ENCODE peak calls at places on chromosome 15, in five cellular contexts. One of them, this sample, is unnamed.

GRCh38 chr15:86624261-86625036 is 544.8 kb downstream of the AGBL1 start:
- DNase-seq in SK-N-SH: peak
- DNase-seq in H1: peak
- DNase-seq in GM12878: no peak
- DNase-seq in GM12891: no peak
- DNase-seq in this sample: no peak

GRCh38 chr15:66085128-66085527 is 168.4 kb downstream of the MEGF11 start:
- DNase-seq in SK-N-SH: no peak
- DNase-seq in H1: no peak
- DNase-seq in GM12878: no peak
- DNase-seq in GM12891: no peak
- DNase-seq in this sample: no peak

GRCh38 chr15:98083203-98083910 is 122.9 kb downstream of the ARRDC4 start:
- DNase-seq in SK-N-SH: no peak
- DNase-seq in H1: no peak
- DNase-seq in GM12878: no peak
- DNase-seq in GM12891: no peak
- DNase-seq in this sample: no peak

GRCh38 chr15:63344737-63345390 is 36.8 kb downstream of the CA12 start:
- DNase-seq in SK-N-SH: no peak
- DNase-seq in H1: no peak
- DNase-seq in GM12878: no peak
- DNase-seq in GM12891: no peak
- DNase-seq in this sample: no peak

GRCh38 chr15:92843819-92844218 is 56.3 kb upstream of the CHD2 start:
- DNase-seq in SK-N-SH: no peak
- DNase-seq in H1: no peak
- DNase-seq in GM12878: no peak
- DNase-seq in GM12891: no peak
- DNase-seq in this sample: no peak

GRCh38 chr15:55241895-55242294 is 45.2 kb upstream of the RSL24D1 start:
- DNase-seq in SK-N-SH: no peak
- DNase-seq in H1: no peak
- DNase-seq in GM12878: no peak
- DNase-seq in GM12891: no peak
- DNase-seq in this sample: no peak

GRCh38 chr15:66723826-66724731 is 22.0 kb downstream of the SMAD6 start:
- DNase-seq in SK-N-SH: no peak
- DNase-seq in H1: no peak
- DNase-seq in GM12878: no peak
- DNase-seq in GM12891: no peak
- DNase-seq in this sample: no peak

GRCh38 chr15:26870346-26870745 is 3.5 kb downstream of the GABRA5 start:
- DNase-seq in SK-N-SH: no peak
- DNase-seq in H1: no peak
- DNase-seq in GM12878: no peak
- DNase-seq in GM12891: no peak
- DNase-seq in this sample: no peak

GRCh38 chr15:57220220-57220619 is 156.1 kb upstream of the CGNL1 start:
- DNase-seq in SK-N-SH: peak
- DNase-seq in H1: no peak
- DNase-seq in GM12878: no peak
- DNase-seq in GM12891: no peak
- DNase-seq in this sample: no peak

GRCh38 chr15:50415752-50416404 is 8.3 kb upstream of the USP8 start:
- DNase-seq in SK-N-SH: no peak
- DNase-seq in H1: no peak
- DNase-seq in GM12878: no peak
- DNase-seq in GM12891: no peak
- DNase-seq in this sample: no peak

GRCh38 chr15:59456114-59456513 is 18.1 kb downstream of the FAM81A start:
- DNase-seq in SK-N-SH: no peak
- DNase-seq in H1: no peak
- DNase-seq in GM12878: no peak
- DNase-seq in GM12891: no peak
- DNase-seq in this sample: no peak

GRCh38 chr15:22846073-22846472 is 7.6 kb downstream of the NIPA2 start:
- DNase-seq in SK-N-SH: peak
- DNase-seq in H1: no peak
- DNase-seq in GM12878: no peak
- DNase-seq in GM12891: no peak
- DNase-seq in this sample: no peak

GRCh38 chr15:54576303-54576935 is 598.2 kb downstream of the UNC13C start:
- DNase-seq in SK-N-SH: no peak
- DNase-seq in H1: no peak
- DNase-seq in GM12878: no peak
- DNase-seq in GM12891: no peak
- DNase-seq in this sample: no peak

GRCh38 chr15:43277231-43277823 is 10.6 kb upstream of the TGM5 start:
- DNase-seq in SK-N-SH: no peak
- DNase-seq in H1: no peak
- DNase-seq in GM12878: no peak
- DNase-seq in GM12891: no peak
- DNase-seq in this sample: no peak

GRCh38 chr15:67296188-67296587 is 41.6 kb downstream of the IQCH start:
- DNase-seq in SK-N-SH: no peak
- DNase-seq in H1: no peak
- DNase-seq in GM12878: no peak
- DNase-seq in GM12891: no peak
- DNase-seq in this sample: no peak

GRCh38 chr15:65839985-65840384 is 29.3 kb upstream of the RAB11A start:
- DNase-seq in SK-N-SH: no peak
- DNase-seq in H1: no peak
- DNase-seq in GM12878: no peak
- DNase-seq in GM12891: no peak
- DNase-seq in this sample: no peak

GRCh38 chr15:92906563-92907081 is 6.5 kb downstream of the CHD2 start:
- DNase-seq in SK-N-SH: no peak
- DNase-seq in H1: no peak
- DNase-seq in GM12878: no peak
- DNase-seq in GM12891: no peak
- DNase-seq in this sample: no peak

GRCh38 chr15:39025881-39026280 is 461.3 kb upstream of the RASGRP1 start:
- DNase-seq in SK-N-SH: no peak
- DNase-seq in H1: no peak
- DNase-seq in GM12878: no peak
- DNase-seq in GM12891: no peak
- DNase-seq in this sample: no peak

GRCh38 chr15:48798319-48798718 is 12.6 kb downstream of the CEP152 start:
- DNase-seq in SK-N-SH: peak
- DNase-seq in H1: no peak
- DNase-seq in GM12878: no peak
- DNase-seq in GM12891: no peak
- DNase-seq in this sample: no peak

GRCh38 chr15:48795901-48796300 is 15.0 kb downstream of the CEP152 start:
- DNase-seq in SK-N-SH: no peak
- DNase-seq in H1: no peak
- DNase-seq in GM12878: no peak
- DNase-seq in GM12891: no peak
- DNase-seq in this sample: no peak

GRCh38 chr15:48796930-48797329 is 13.9 kb downstream of the CEP152 start:
- DNase-seq in SK-N-SH: no peak
- DNase-seq in H1: no peak
- DNase-seq in GM12878: peak
- DNase-seq in GM12891: no peak
- DNase-seq in this sample: no peak

GRCh38 chr15:48796521-48796920 is 14.3 kb downstream of the CEP152 start:
- DNase-seq in SK-N-SH: no peak
- DNase-seq in H1: no peak
- DNase-seq in GM12878: no peak
- DNase-seq in GM12891: no peak
- DNase-seq in this sample: no peak

DNA sequence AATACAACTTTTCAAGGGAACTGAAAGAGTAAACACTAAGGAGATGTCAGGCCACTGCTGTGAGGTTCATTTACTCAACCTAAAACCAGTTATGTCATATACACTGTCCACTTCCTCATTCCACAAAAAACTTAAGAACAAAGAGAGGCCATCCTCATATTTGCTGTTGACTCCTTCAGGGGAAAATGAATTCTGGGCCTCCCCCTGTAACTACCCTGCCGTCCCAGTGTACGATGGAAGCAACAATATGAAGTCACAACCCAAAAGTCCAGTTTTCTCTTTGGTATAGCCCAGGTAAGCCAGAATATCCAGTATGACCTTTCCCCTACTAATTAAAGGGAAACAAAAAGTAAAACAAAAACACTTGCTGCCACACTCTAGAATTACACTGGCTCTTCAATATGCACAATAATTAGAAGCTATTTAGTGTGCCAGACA is 16.2 kb downstream of the CEP152 start:
- DNase-seq in SK-N-SH: no peak
- DNase-seq in H1: no peak
- DNase-seq in GM12878: peak
- DNase-seq in GM12891: no peak
- DNase-seq in this sample: peak
- TF ChIP-seq TAF1 in SK-N-SH: no peak
- TF ChIP-seq TAF1 in H1: no peak
- TF ChIP-seq TAF1 in GM12878: peak
- TF ChIP-seq TAF1 in GM12891: no peak
- TF ChIP-seq TAF1 in this sample: no peak

GRCh38 chr15:34802803-34803395 is 7.5 kb upstream of the ACTC1 start:
- DNase-seq in SK-N-SH: no peak
- DNase-seq in H1: no peak
- DNase-seq in GM12878: no peak
- DNase-seq in GM12891: no peak
- DNase-seq in this sample: no peak

GRCh38 chr15:34796847-34797246 is 1.5 kb upstream of the ACTC1 start:
- DNase-seq in SK-N-SH: no peak
- DNase-seq in H1: no peak
- DNase-seq in GM12878: no peak
- DNase-seq in GM12891: no peak
- DNase-seq in this sample: no peak

GRCh38 chr15:34799825-34800168 is 4.4 kb upstream of the ACTC1 start:
- DNase-seq in SK-N-SH: no peak
- DNase-seq in H1: no peak
- DNase-seq in GM12878: no peak
- DNase-seq in GM12891: no peak
- DNase-seq in this sample: no peak

GRCh38 chr15:34802371-34802770 is 7.0 kb upstream of the ACTC1 start:
- DNase-seq in SK-N-SH: no peak
- DNase-seq in H1: no peak
- DNase-seq in GM12878: no peak
- DNase-seq in GM12891: no peak
- DNase-seq in this sample: no peak

DNA sequence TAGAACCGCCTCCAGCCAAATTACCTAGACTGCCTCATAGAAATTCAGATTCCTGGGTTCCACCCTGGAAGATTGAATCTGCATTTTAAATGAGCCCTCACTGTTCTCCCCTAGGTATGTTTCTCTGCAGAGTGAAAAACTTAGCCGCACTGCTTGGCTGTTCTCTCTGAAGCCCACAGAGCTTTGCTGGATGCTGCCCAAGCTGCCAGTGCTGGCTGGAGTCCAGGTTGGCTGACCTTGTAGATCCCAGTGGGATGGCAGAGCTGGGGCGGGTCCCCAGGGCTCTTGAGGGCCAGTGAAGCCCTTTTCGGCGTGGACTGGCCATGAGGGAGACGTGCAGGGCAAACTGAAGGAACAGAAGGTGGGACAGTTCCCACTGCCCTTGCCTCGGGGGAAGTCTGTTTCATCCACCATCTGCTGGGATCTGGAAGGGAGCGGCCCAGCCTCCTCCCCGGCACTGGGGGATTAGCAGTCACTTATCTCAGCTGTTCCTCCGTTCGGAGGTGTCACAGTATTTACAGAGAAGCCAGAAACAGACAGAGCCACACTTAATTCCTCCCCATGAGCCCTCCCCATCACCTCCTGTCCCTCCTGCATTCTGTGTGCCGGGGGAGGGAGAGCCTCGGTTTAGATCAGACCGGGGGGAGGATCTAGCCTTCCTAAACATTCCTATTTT is 3.9 kb upstream of the ACTC1 start:
- DNase-seq in SK-N-SH: peak
- DNase-seq in H1: no peak
- DNase-seq in GM12878: no peak
- DNase-seq in GM12891: no peak
- DNase-seq in this sample: no peak
- TF ChIP-seq TAF1 in SK-N-SH: no peak
- TF ChIP-seq TAF1 in H1: no peak
- TF ChIP-seq TAF1 in GM12878: no peak
- TF ChIP-seq TAF1 in GM12891: no peak
- TF ChIP-seq TAF1 in this sample: no peak

DNA sequence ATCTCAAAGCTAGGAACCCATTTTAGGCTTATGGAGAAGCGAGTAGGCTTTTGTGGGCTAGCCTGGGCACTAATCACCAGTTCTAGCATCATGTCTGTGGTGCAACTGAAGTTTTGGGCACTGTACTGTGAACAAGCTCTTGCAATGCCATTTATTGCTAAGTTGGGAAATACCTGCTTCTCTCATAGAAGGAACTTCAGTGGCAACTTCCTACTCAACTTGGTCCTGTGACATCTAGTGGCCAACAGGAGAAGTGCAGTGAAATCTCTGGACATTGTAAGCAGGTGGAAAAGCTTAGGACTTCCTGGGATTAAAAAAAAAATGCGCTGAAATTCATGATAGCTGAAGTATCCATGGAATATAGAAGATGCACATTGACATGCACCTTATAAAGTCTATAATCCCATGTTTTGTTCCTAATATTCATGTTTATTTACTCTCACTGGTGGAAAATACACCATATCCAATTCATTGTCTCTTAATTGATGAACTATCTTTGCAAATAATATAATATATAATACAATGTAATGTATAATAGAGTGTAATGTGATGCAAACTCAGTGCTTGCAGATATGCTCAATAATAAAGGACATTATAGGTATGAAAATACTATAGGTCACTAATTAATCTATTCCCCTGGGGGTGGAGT is 6.5 kb upstream of the ALDH1A3 start:
- DNase-seq in SK-N-SH: peak
- DNase-seq in H1: no peak
- DNase-seq in GM12878: peak
- DNase-seq in GM12891: peak
- DNase-seq in this sample: peak
- TF ChIP-seq TAF1 in SK-N-SH: no peak
- TF ChIP-seq TAF1 in H1: no peak
- TF ChIP-seq TAF1 in GM12878: no peak
- TF ChIP-seq TAF1 in GM12891: no peak
- TF ChIP-seq TAF1 in this sample: no peak

DNA sequence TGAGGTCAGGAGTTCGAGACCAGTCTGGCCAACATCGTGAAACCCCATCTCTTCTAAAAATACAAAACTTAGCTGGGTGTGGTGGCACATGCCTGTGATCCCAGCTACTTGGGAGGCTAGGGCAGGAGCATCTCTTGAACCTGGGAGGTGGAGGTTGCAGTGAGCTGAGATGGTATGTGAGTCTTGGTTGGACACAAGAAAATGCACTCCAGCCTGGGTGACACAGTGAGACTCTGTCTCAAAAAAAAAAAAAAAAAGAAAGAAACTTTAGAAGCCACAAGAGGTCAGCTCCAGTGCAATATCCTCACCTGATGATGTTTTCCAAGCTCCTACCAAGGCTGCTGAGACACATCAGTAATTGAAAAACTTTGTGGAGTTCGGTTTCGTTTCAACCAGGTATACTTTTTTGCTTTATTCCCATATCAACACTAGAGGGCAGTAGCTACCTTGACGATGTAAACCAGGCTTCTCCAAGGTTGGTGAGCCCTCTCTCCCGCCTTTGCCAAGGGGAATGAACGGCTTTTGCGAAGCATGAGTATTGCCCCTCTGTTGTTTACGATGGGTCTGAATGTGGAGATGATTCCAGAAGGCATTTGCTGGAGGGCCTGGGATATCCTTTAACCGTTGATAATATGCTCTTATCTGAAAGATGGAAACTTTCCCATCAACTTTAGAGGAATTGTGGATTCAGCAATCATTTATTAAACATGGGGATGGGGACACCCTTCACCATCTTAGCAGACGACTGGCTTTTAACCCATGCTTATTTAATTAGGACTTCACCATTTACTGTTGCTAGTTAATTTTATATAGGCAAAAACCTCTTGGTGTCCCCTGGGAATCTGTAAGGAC is 202.8 kb downstream of the SV2B start:
- DNase-seq in SK-N-SH: peak
- DNase-seq in H1: peak
- DNase-seq in GM12878: peak
- DNase-seq in GM12891: peak
- DNase-seq in this sample: peak
- TF ChIP-seq TAF1 in SK-N-SH: no peak
- TF ChIP-seq TAF1 in H1: no peak
- TF ChIP-seq TAF1 in GM12878: no peak
- TF ChIP-seq TAF1 in GM12891: no peak
- TF ChIP-seq TAF1 in this sample: no peak

This sample was measured in GM12892.